ENCODE peak calls at places on chromosomes 7 and 10, in eight cellular contexts. One of them, this sample, is unnamed.

GRCh38 chr7:87131806-87132205 is 20.4 kb upstream of the DMTF1 start:
- DNase-seq in HFF-Myc: no peak
- DNase-seq in stomach: no peak
- DNase-seq in fibroblast of lung: no peak
- DNase-seq in dorsolateral prefrontal cortex: no peak
- DNase-seq in lower lobe of right lung: no peak
- DNase-seq in nephron progenitor cell: no peak
- DNase-seq in GM12864: no peak
- DNase-seq in this sample: no peak

GRCh38 chr7:151408839-151409554 is 841 bp downstream of the WDR86 start:
- DNase-seq in HFF-Myc: no peak
- DNase-seq in stomach: no peak
- DNase-seq in fibroblast of lung: no peak
- DNase-seq in dorsolateral prefrontal cortex: no peak
- DNase-seq in lower lobe of right lung: peak
- DNase-seq in nephron progenitor cell: peak
- DNase-seq in GM12864: peak
- DNase-seq in this sample: peak

GRCh38 chr7:143882020-143882610 is 19.9 kb downstream of the TCAF1 start:
- DNase-seq in HFF-Myc: no peak
- DNase-seq in stomach: no peak
- DNase-seq in fibroblast of lung: peak
- DNase-seq in dorsolateral prefrontal cortex: peak
- DNase-seq in lower lobe of right lung: no peak
- DNase-seq in nephron progenitor cell: peak
- DNase-seq in GM12864: no peak
- DNase-seq in this sample: peak

GRCh38 chr7:32070406-32071360 is at the start of gene PDE1C:
- DNase-seq in HFF-Myc: no peak
- DNase-seq in stomach: no peak
- DNase-seq in fibroblast of lung: no peak
- DNase-seq in dorsolateral prefrontal cortex: peak
- DNase-seq in lower lobe of right lung: no peak
- DNase-seq in nephron progenitor cell: peak
- DNase-seq in GM12864: no peak
- DNase-seq in this sample: peak

GRCh38 chr10:33616921-33617320 is 282.5 kb upstream of the NRP1 start:
- DNase-seq in HFF-Myc: no peak
- DNase-seq in stomach: no peak
- DNase-seq in fibroblast of lung: peak
- DNase-seq in dorsolateral prefrontal cortex: no peak
- DNase-seq in lower lobe of right lung: no peak
- DNase-seq in nephron progenitor cell: no peak
- DNase-seq in GM12864: no peak
- DNase-seq in this sample: no peak

GRCh38 chr7:13185139-13185538 is 497.7 kb downstream of the ARL4A start:
- DNase-seq in HFF-Myc: no peak
- DNase-seq in stomach: no peak
- DNase-seq in fibroblast of lung: no peak
- DNase-seq in dorsolateral prefrontal cortex: no peak
- DNase-seq in lower lobe of right lung: no peak
- DNase-seq in nephron progenitor cell: no peak
- DNase-seq in GM12864: no peak
- DNase-seq in this sample: no peak

GRCh38 chr7:31825576-31825975 is 138.6 kb downstream of the PPP1R17 start:
- DNase-seq in HFF-Myc: no peak
- DNase-seq in stomach: no peak
- DNase-seq in fibroblast of lung: no peak
- DNase-seq in dorsolateral prefrontal cortex: no peak
- DNase-seq in lower lobe of right lung: no peak
- DNase-seq in nephron progenitor cell: no peak
- DNase-seq in GM12864: no peak
- DNase-seq in this sample: no peak

GRCh38 chr10:24331457-24331856 is 122.5 kb downstream of the KIAA1217 start:
- DNase-seq in HFF-Myc: no peak
- DNase-seq in stomach: peak
- DNase-seq in fibroblast of lung: peak
- DNase-seq in dorsolateral prefrontal cortex: no peak
- DNase-seq in lower lobe of right lung: peak
- DNase-seq in nephron progenitor cell: no peak
- DNase-seq in GM12864: no peak
- DNase-seq in this sample: no peak

GRCh38 chr7:104196161-104196560 is 11.7 kb downstream of the ORC5 start:
- DNase-seq in HFF-Myc: peak
- DNase-seq in stomach: no peak
- DNase-seq in fibroblast of lung: no peak
- DNase-seq in dorsolateral prefrontal cortex: no peak
- DNase-seq in lower lobe of right lung: no peak
- DNase-seq in nephron progenitor cell: no peak
- DNase-seq in GM12864: no peak
- DNase-seq in this sample: no peak

GRCh38 chr10:70903262-70903921 is 15.0 kb upstream of the PCBD1 start:
- DNase-seq in HFF-Myc: no peak
- DNase-seq in stomach: peak
- DNase-seq in fibroblast of lung: peak
- DNase-seq in dorsolateral prefrontal cortex: peak
- DNase-seq in lower lobe of right lung: no peak
- DNase-seq in nephron progenitor cell: peak
- DNase-seq in GM12864: no peak
- DNase-seq in this sample: peak

GRCh38 chr10:131908151-131908550 is 7.3 kb downstream of the PPP2R2D start:
- DNase-seq in HFF-Myc: no peak
- DNase-seq in stomach: no peak
- DNase-seq in fibroblast of lung: no peak
- DNase-seq in dorsolateral prefrontal cortex: no peak
- DNase-seq in lower lobe of right lung: no peak
- DNase-seq in nephron progenitor cell: no peak
- DNase-seq in GM12864: no peak
- DNase-seq in this sample: no peak

GRCh38 chr7:74105992-74106391 is 22.4 kb downstream of the LIMK1 start:
- DNase-seq in HFF-Myc: no peak
- DNase-seq in stomach: no peak
- DNase-seq in fibroblast of lung: no peak
- DNase-seq in dorsolateral prefrontal cortex: no peak
- DNase-seq in lower lobe of right lung: no peak
- DNase-seq in nephron progenitor cell: no peak
- DNase-seq in GM12864: no peak
- DNase-seq in this sample: no peak

GRCh38 chr10:32005050-32005449 is 51.2 kb downstream of the KIF5B start:
- DNase-seq in HFF-Myc: peak
- DNase-seq in stomach: peak
- DNase-seq in fibroblast of lung: peak
- DNase-seq in dorsolateral prefrontal cortex: no peak
- DNase-seq in lower lobe of right lung: no peak
- DNase-seq in nephron progenitor cell: peak
- DNase-seq in GM12864: peak
- DNase-seq in this sample: peak

GRCh38 chr7:128872394-128872824 is 9.8 kb downstream of the ATP6V1F start:
- DNase-seq in HFF-Myc: no peak
- DNase-seq in stomach: no peak
- DNase-seq in fibroblast of lung: no peak
- DNase-seq in dorsolateral prefrontal cortex: no peak
- DNase-seq in lower lobe of right lung: no peak
- DNase-seq in nephron progenitor cell: no peak
- DNase-seq in GM12864: no peak
- DNase-seq in this sample: no peak

GRCh38 chr7:115631782-115632181 is 398.8 kb downstream of the TFEC start:
- DNase-seq in HFF-Myc: no peak
- DNase-seq in stomach: no peak
- DNase-seq in fibroblast of lung: no peak
- DNase-seq in dorsolateral prefrontal cortex: no peak
- DNase-seq in lower lobe of right lung: no peak
- DNase-seq in nephron progenitor cell: no peak
- DNase-seq in GM12864: no peak
- DNase-seq in this sample: no peak
- TF ChIP-seq CTCF in HFF-Myc: no peak
- TF ChIP-seq CTCF in stomach: no peak
- TF ChIP-seq CTCF in fibroblast of lung: no peak
- TF ChIP-seq CTCF in dorsolateral prefrontal cortex: no peak
- TF ChIP-seq CTCF in lower lobe of right lung: no peak
- TF ChIP-seq CTCF in nephron progenitor cell: no peak
- TF ChIP-seq CTCF in GM12864: no peak
- TF ChIP-seq CTCF in this sample: peak

GRCh38 chr7:15921576-15921975 is 235.1 kb upstream of the MEOX2 start:
- DNase-seq in HFF-Myc: peak
- DNase-seq in stomach: no peak
- DNase-seq in fibroblast of lung: no peak
- DNase-seq in dorsolateral prefrontal cortex: no peak
- DNase-seq in lower lobe of right lung: no peak
- DNase-seq in nephron progenitor cell: no peak
- DNase-seq in GM12864: no peak
- DNase-seq in this sample: no peak
- TF ChIP-seq CTCF in HFF-Myc: no peak
- TF ChIP-seq CTCF in stomach: no peak
- TF ChIP-seq CTCF in fibroblast of lung: no peak
- TF ChIP-seq CTCF in dorsolateral prefrontal cortex: no peak
- TF ChIP-seq CTCF in lower lobe of right lung: no peak
- TF ChIP-seq CTCF in nephron progenitor cell: no peak
- TF ChIP-seq CTCF in GM12864: no peak
- TF ChIP-seq CTCF in this sample: no peak

GRCh38 chr10:11880169-11881027 is 57.2 kb downstream of the PROSER2 start:
- DNase-seq in HFF-Myc: no peak
- DNase-seq in stomach: no peak
- DNase-seq in fibroblast of lung: no peak
- DNase-seq in dorsolateral prefrontal cortex: no peak
- DNase-seq in lower lobe of right lung: no peak
- DNase-seq in nephron progenitor cell: no peak
- DNase-seq in GM12864: no peak
- DNase-seq in this sample: no peak
- TF ChIP-seq CTCF in HFF-Myc: no peak
- TF ChIP-seq CTCF in stomach: no peak
- TF ChIP-seq CTCF in fibroblast of lung: no peak
- TF ChIP-seq CTCF in dorsolateral prefrontal cortex: no peak
- TF ChIP-seq CTCF in lower lobe of right lung: no peak
- TF ChIP-seq CTCF in nephron progenitor cell: no peak
- TF ChIP-seq CTCF in GM12864: no peak
- TF ChIP-seq CTCF in this sample: no peak

GRCh38 chr10:75080554-75080953 is 30.9 kb upstream of the SAMD8 start:
- DNase-seq in HFF-Myc: no peak
- DNase-seq in stomach: no peak
- DNase-seq in fibroblast of lung: no peak
- DNase-seq in dorsolateral prefrontal cortex: no peak
- DNase-seq in lower lobe of right lung: no peak
- DNase-seq in nephron progenitor cell: no peak
- DNase-seq in GM12864: no peak
- DNase-seq in this sample: no peak

GRCh38 chr10:75081379-75081778 is 30.1 kb upstream of the SAMD8 start:
- DNase-seq in HFF-Myc: no peak
- DNase-seq in stomach: no peak
- DNase-seq in fibroblast of lung: no peak
- DNase-seq in dorsolateral prefrontal cortex: no peak
- DNase-seq in lower lobe of right lung: no peak
- DNase-seq in nephron progenitor cell: no peak
- DNase-seq in GM12864: no peak
- DNase-seq in this sample: no peak

GRCh38 chr10:75086278-75086934 is 25.1 kb upstream of the SAMD8 start:
- DNase-seq in HFF-Myc: no peak
- DNase-seq in stomach: no peak
- DNase-seq in fibroblast of lung: no peak
- DNase-seq in dorsolateral prefrontal cortex: no peak
- DNase-seq in lower lobe of right lung: no peak
- DNase-seq in nephron progenitor cell: no peak
- DNase-seq in GM12864: no peak
- DNase-seq in this sample: no peak

GRCh38 chr10:75084834-75085384 is 26.5 kb upstream of the SAMD8 start:
- DNase-seq in HFF-Myc: no peak
- DNase-seq in stomach: no peak
- DNase-seq in fibroblast of lung: no peak
- DNase-seq in dorsolateral prefrontal cortex: no peak
- DNase-seq in lower lobe of right lung: no peak
- DNase-seq in nephron progenitor cell: no peak
- DNase-seq in GM12864: no peak
- DNase-seq in this sample: no peak

GRCh38 chr10:75083972-75084833 is 27.3 kb upstream of the SAMD8 start:
- DNase-seq in HFF-Myc: no peak
- DNase-seq in stomach: no peak
- DNase-seq in fibroblast of lung: peak
- DNase-seq in dorsolateral prefrontal cortex: no peak
- DNase-seq in lower lobe of right lung: no peak
- DNase-seq in nephron progenitor cell: no peak
- DNase-seq in GM12864: no peak
- DNase-seq in this sample: no peak
- TF ChIP-seq CTCF in HFF-Myc: no peak
- TF ChIP-seq CTCF in stomach: no peak
- TF ChIP-seq CTCF in fibroblast of lung: no peak
- TF ChIP-seq CTCF in dorsolateral prefrontal cortex: no peak
- TF ChIP-seq CTCF in lower lobe of right lung: no peak
- TF ChIP-seq CTCF in nephron progenitor cell: no peak
- TF ChIP-seq CTCF in GM12864: no peak
- TF ChIP-seq CTCF in this sample: no peak

GRCh38 chr7:158809596-158809995 is 19.7 kb downstream of the ESYT2 start:
- DNase-seq in HFF-Myc: no peak
- DNase-seq in stomach: no peak
- DNase-seq in fibroblast of lung: peak
- DNase-seq in dorsolateral prefrontal cortex: no peak
- DNase-seq in lower lobe of right lung: no peak
- DNase-seq in nephron progenitor cell: no peak
- DNase-seq in GM12864: no peak
- DNase-seq in this sample: no peak
- TF ChIP-seq CTCF in HFF-Myc: no peak
- TF ChIP-seq CTCF in stomach: no peak
- TF ChIP-seq CTCF in fibroblast of lung: no peak
- TF ChIP-seq CTCF in dorsolateral prefrontal cortex: no peak
- TF ChIP-seq CTCF in lower lobe of right lung: no peak
- TF ChIP-seq CTCF in nephron progenitor cell: no peak
- TF ChIP-seq CTCF in GM12864: no peak
- TF ChIP-seq CTCF in this sample: no peak

GRCh38 chr7:117630907-117631564 is 151.2 kb downstream of the CFTR start:
- DNase-seq in HFF-Myc: no peak
- DNase-seq in stomach: no peak
- DNase-seq in fibroblast of lung: no peak
- DNase-seq in dorsolateral prefrontal cortex: no peak
- DNase-seq in lower lobe of right lung: no peak
- DNase-seq in nephron progenitor cell: no peak
- DNase-seq in GM12864: no peak
- DNase-seq in this sample: no peak
- TF ChIP-seq CTCF in HFF-Myc: no peak
- TF ChIP-seq CTCF in stomach: no peak
- TF ChIP-seq CTCF in fibroblast of lung: no peak
- TF ChIP-seq CTCF in dorsolateral prefrontal cortex: no peak
- TF ChIP-seq CTCF in lower lobe of right lung: no peak
- TF ChIP-seq CTCF in nephron progenitor cell: no peak
- TF ChIP-seq CTCF in GM12864: no peak
- TF ChIP-seq CTCF in this sample: no peak

This sample was measured in neural crest cell.